ENCODE peak calls at places on chromosomes 4 and X, in five cellular contexts. I is right lobe of liver, F is PC-3, Z is body of pancreas, R is kidney. L is an unnamed sample.

GRCh38 chrX:76109654-76110053 is 63.2 kb upstream of the PBDC1 start:
- DNase-seq in I (no peak), F (no peak), Z (no peak), R (no peak), L (no peak)

GRCh38 chr4:19776021-19776459 is 475.7 kb upstream of the SLIT2 start:
- DNase-seq in I (no peak), F (peak; percentile 96), Z (no peak), R (peak; percentile 71), L (no peak)

GRCh38 chr4:42927946-42928345 is 35.4 kb downstream of the GRXCR1 start:
- DNase-seq in I (no peak), F (peak; percentile 31), Z (no peak), R (no peak), L (no peak)

GRCh38 chr4:145840162-145840768 is 98.4 kb downstream of the ZNF827 start:
- DNase-seq in I (no peak), F (peak; percentile 82), Z (no peak), R (no peak), L (no peak)

GRCh38 chrX:103464071-103464773 is 55.1 kb downstream of the RAB40A start:
- DNase-seq in I (no peak), F (peak; percentile 55), Z (peak; percentile 13), R (no peak), L (no peak)

GRCh38 chrX:41824551-41824950 is 98.8 kb downstream of the CASK start:
- DNase-seq in I (no peak), F (peak; percentile 20), Z (no peak), R (no peak), L (no peak)

GRCh38 chrX:101117701-101118100 is 19.7 kb downstream of the CENPI start:
- DNase-seq in I (no peak), F (no peak), Z (no peak), R (no peak), L (no peak)

GRCh38 chr4:38071801-38072567 is 111.8 kb downstream of the PTTG2 start:
- DNase-seq in I (peak; percentile 71), F (no peak), Z (no peak), R (no peak), L (peak; percentile 69)

GRCh38 chr4:2390146-2390545 is 28.3 kb downstream of the ZFYVE28 start:
- DNase-seq in I (no peak), F (no peak), Z (no peak), R (no peak), L (no peak)

GRCh38 chrX:17613979-17614572 is 123.2 kb upstream of the SCML1 start:
- DNase-seq in I (no peak), F (peak; percentile 59), Z (peak; percentile 57), R (no peak), L (peak; percentile 65)

GRCh38 chr4:18192901-18193300 is 171.3 kb upstream of the LCORL start:
- DNase-seq in I (no peak), F (no peak), Z (no peak), R (no peak), L (no peak)

GRCh38 chrX:147920161-147920666 is 8.5 kb downstream of the FMR1 start:
- DNase-seq in I (no peak), F (no peak), Z (no peak), R (no peak), L (no peak)

GRCh38 chrX:19799319-19800182 is 87.8 kb downstream of the SH3KBP1 start:
- DNase-seq in I (no peak), F (no peak), Z (no peak), R (no peak), L (no peak)

GRCh38 chr4:29558789-29559188 is 1161.4 kb upstream of the PCDH7 start:
- DNase-seq in I (no peak), F (no peak), Z (no peak), R (no peak), L (no peak)
- H3K27ac ChIP-seq in I (no peak overlapping the region), F (no peak overlapping the region), Z (no peak overlapping the region), R (no peak overlapping the region), L (no peak overlapping the region)

GRCh38 chr4:26132858-26133257 is 188.0 kb upstream of the RBPJ start:
- DNase-seq in I (no peak), F (no peak), Z (no peak), R (no peak), L (no peak)
- TF ChIP-seq CTCF in I (no peak), F (peak; percentile 38), Z (no peak), R (no peak), L (no peak)

GRCh38 chrX:13088155-13088485 is 43.7 kb upstream of the FAM9C start:
- DNase-seq in I (no peak), F (no peak), Z (no peak), R (no peak), L (no peak)
- H3K27ac ChIP-seq in I (no peak overlapping the region), F (peak overlapping the region; percentile 95), Z (peak overlapping the region; percentile 36), R (no peak overlapping the region), L (peak overlapping the region; percentile 55)

DNA sequence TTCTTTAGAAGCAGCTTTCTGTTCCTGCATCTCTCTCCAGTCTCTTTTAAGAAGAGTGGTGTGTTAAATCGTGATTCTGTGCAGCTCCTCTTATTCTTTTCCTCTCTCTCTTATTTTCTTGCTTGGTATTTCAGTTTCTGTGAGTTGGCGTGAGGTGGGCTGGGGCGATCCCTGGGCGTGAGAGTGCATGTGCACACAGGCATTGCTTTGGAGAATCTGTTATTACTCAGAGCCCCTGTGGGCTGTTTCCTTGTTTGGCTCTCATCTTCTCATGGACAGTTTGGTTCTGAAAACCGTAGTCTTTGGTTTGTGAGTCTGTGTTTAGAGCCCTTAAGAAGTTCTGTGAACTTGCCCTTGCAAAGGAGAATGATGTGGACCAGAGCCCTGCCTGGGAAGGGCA is 97.2 kb upstream of the CLNK start:
- DNase-seq in I (no peak), F (no peak), Z (no peak), R (no peak), L (no peak)
- TF ChIP-seq CTCF in I (no peak), F (no peak), Z (no peak), R (no peak), L (no peak)